ENCODE peak calls at places on chromosomes 6 and 20, in eight cellular contexts. G, R, X, D, P, S, C and H are unnamed samples.
A peak's percentile ranks its signal among the peaks of the same experiment; 100 is the strongest.

GRCh38 chr6:11389977-11390376 is 147.6 kb upstream of the TMEM170B start:
- DNase-seq in G (no peak), R (peak; percentile 79), X (no peak), D (no peak), P (peak; percentile 83), S (peak; percentile 40), C (no peak), H (no peak)

GRCh38 chr6:79468116-79468515 is 69.1 kb downstream of the LCA5 start:
- DNase-seq in G (peak; percentile 19), R (no peak), X (no peak), D (no peak), P (no peak), S (no peak), C (no peak), H (no peak)

GRCh38 chr6:26056583-26057350 is 30.5 kb upstream of the HFE start:
- DNase-seq in G (no peak), R (no peak), X (no peak), D (peak; percentile 55), P (peak; percentile 68), S (peak; percentile 12), C (peak; percentile 59), H (peak; percentile 58)

GRCh38 chr20:63886054-63886419 is 8.9 kb upstream of the DNAJC5 start:
- DNase-seq in G (no peak), R (no peak), X (no peak), D (no peak), P (no peak), S (no peak), C (no peak), H (no peak)

GRCh38 chr20:38418509-38419204 is 16.5 kb downstream of the SNHG17 start:
- DNase-seq in G (no peak), R (no peak), X (no peak), D (no peak), P (peak; percentile 77), S (no peak), C (peak; percentile 27), H (no peak)

GRCh38 chr20:34318609-34319443 is 15.7 kb upstream of the AHCY start:
- DNase-seq in G (no peak), R (no peak), X (no peak), D (no peak), P (no peak), S (no peak), C (no peak), H (no peak)

GRCh38 chr6:158213925-158214674 is 46.0 kb downstream of the GTF2H5 start:
- DNase-seq in G (peak; percentile 41), R (no peak), X (peak; percentile 77), D (peak; percentile 66), P (peak; percentile 80), S (peak; percentile 72), C (peak; percentile 80), H (peak; percentile 83)

GRCh38 chr6:169571123-169571962 is 130.5 kb downstream of the WDR27 start:
- DNase-seq in G (peak; percentile 19), R (no peak), X (no peak), D (no peak), P (peak; percentile 66), S (peak; percentile 66), C (peak; percentile 74), H (no peak)

GRCh38 chr6:12298017-12298958 is 8.1 kb downstream of the EDN1 start:
- DNase-seq in G (no peak), R (no peak), X (no peak), D (no peak), P (peak; percentile 89), S (no peak), C (no peak), H (no peak)

GRCh38 chr20:8933391-8933807 is 135.5 kb upstream of the PLCB4 start:
- DNase-seq in G (no peak), R (no peak), X (no peak), D (no peak), P (no peak), S (no peak), C (no peak), H (no peak)

GRCh38 chr6:159969921-159970320 is 1.0 kb downstream of the IGF2R start:
- DNase-seq in G (peak; percentile 52), R (peak; percentile 79), X (peak; percentile 73), D (peak; percentile 39), P (peak; percentile 35), S (no peak), C (peak; percentile 78), H (peak; percentile 73)

GRCh38 chr6:53646606-53647005 is 18.9 kb downstream of the KLHL31 start:
- DNase-seq in G (no peak), R (no peak), X (no peak), D (no peak), P (no peak), S (peak; percentile 70), C (no peak), H (no peak)

GRCh38 chr6:91761621-91762020 is 1174.7 kb upstream of the MAP3K7 start:
- DNase-seq in G (no peak), R (no peak), X (no peak), D (no peak), P (no peak), S (no peak), C (no peak), H (no peak)

GRCh38 chr6:15341311-15341710 is 95.4 kb downstream of the JARID2 start:
- DNase-seq in G (no peak), R (no peak), X (no peak), D (no peak), P (no peak), S (peak; percentile 59), C (no peak), H (no peak)

GRCh38 chr6:28981391-28981832 is 23.7 kb downstream of the ZNF311 start:
- DNase-seq in G (no peak), R (peak; percentile 85), X (no peak), D (peak; percentile 64), P (no peak), S (no peak), C (peak; percentile 84), H (peak; percentile 76)

GRCh38 chr6:28980797-28981390 is 24.2 kb downstream of the ZNF311 start:
- DNase-seq in G (no peak), R (peak; percentile 83), X (peak; percentile 66), D (peak; percentile 44), P (peak; percentile 92), S (peak; percentile 62), C (peak; percentile 89), H (peak; percentile 77)

GRCh38 chr6:28982476-28983266 is 22.4 kb downstream of the ZNF311 start:
- DNase-seq in G (no peak), R (no peak), X (no peak), D (no peak), P (no peak), S (peak; percentile 64), C (peak; percentile 79), H (peak; percentile 26)

GRCh38 chr6:28980137-28980796 is 24.8 kb downstream of the ZNF311 start:
- DNase-seq in G (no peak), R (no peak), X (no peak), D (no peak), P (no peak), S (no peak), C (no peak), H (no peak)

DNA sequence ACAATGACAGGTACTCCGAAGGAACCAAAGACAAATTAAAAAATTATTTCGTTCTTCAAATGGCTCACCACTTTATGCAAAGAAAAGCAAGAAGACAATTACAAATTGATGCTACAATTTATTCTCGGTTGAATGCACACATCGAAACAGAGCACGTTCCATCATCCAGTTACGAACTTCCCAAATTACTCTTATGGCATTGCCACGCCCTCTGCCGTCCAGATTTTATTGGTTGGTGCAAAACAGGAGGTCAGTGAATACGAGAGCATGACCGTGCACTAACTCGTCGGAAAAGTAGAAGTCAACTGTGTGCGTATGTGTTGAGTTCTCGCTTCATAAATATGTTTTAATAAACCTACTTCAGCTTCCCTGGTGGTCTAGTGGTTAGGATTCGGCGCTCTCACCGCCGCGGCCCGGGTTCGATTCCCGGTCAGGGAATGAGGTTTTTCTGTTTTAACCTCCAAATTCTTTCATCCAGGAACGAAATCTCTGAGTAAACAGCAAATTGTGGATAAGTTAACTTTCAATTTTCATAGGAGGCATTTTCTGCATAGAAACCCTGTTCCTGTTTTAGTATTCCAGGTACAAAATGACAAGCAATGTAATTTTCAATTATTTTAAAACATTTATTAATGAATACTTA is 23.2 kb downstream of the ZNF311 start:
- DNase-seq in G (no peak), R (peak; percentile 96), X (peak; percentile 73), D (peak; percentile 79), P (peak; percentile 94), S (peak; percentile 87), C (peak; percentile 92), H (peak; percentile 87)
- TF ChIP-seq CTCF in G (no peak), R (peak; percentile 18), X (no peak), D (no peak), P (no peak), S (no peak), C (no peak), H (no peak)

GRCh38 chr6:74091133-74091793 is 395.3 kb downstream of the CD109 start:
- DNase-seq in G (no peak), R (no peak), X (peak; percentile 24), D (no peak), P (peak; percentile 57), S (peak; percentile 50), C (peak; percentile 52), H (peak; percentile 42)

GRCh38 chr6:74091794-74092157 is 395.8 kb downstream of the CD109 start:
- DNase-seq in G (no peak), R (no peak), X (no peak), D (no peak), P (no peak), S (no peak), C (no peak), H (no peak)

DNA sequence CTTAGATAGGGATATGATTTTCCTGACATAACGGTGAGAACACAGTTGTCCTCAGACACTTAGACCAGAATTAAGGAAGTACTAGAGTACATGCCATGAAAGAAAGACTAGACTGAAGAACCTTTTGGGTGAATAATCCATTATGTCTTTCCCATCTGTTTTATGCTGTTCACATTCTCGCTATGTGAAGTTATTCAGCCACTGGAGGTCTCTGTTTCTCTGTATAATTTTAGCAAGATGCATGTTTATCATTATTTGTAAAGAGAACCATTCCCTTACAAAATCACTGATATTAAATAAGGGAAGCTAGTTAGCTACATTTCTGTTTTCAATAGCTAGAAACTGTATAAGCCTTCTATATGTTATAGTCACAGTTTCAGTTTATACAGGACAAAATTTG is 391.9 kb downstream of the CD109 start:
- DNase-seq in G (no peak), R (no peak), X (no peak), D (no peak), P (peak; percentile 42), S (peak; percentile 13), C (peak; percentile 31), H (no peak)
- TF ChIP-seq CTCF in G (no peak), R (no peak), X (no peak), D (no peak), P (no peak), S (no peak), C (peak; percentile 5), H (no peak)

DNA sequence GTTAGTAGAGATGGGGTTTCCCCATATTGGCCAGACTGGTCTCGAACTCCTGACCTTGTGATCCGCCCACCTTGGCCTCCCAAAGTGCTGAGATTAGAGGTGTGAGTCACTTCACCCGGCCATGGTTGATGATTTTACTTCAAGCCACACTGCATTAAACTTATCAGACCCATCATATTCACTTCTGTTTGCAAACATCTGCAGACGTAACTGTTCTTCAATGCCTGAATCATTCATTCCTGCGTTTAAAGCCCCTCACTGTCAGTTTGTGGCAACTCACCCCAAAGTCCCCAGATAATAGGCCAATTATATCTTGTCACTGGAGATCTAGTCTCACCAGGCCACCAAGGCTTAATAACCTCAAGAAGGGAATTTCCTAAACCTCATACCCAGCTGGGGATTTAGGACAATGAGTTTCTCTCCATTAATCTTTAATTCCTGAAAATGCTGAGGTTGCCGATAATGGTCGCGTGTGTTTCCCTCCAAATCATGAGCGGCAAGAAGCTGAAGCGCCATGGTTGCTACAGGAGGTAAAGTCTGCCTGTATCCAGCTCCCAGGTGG is 229.6 kb downstream of the LY86 start:
- DNase-seq in G (no peak), R (no peak), X (no peak), D (no peak), P (no peak), S (no peak), C (no peak), H (peak; percentile 31)
- TF ChIP-seq CTCF in G (no peak), R (no peak), X (no peak), D (no peak), P (no peak), S (no peak), C (no peak), H (no peak)

GRCh38 chr6:120764312-120764711 is 570.0 kb downstream of the TBC1D32 start:
- DNase-seq in G (no peak), R (no peak), X (no peak), D (no peak), P (no peak), S (peak; percentile 82), C (no peak), H (no peak)
- TF ChIP-seq CTCF in G (no peak), R (no peak), X (no peak), D (no peak), P (no peak), S (peak; percentile 53), C (no peak), H (no peak)